ENCODE peak calls at places on chromosomes 5 and 9, in seven cellular contexts. One of them, this sample, is unnamed.

GRCh38 chr9:133063500-133064231 is 1.9 kb downstream of the CEL start:
- DNase-seq in IMR-90: no peak
- DNase-seq in uterus: no peak
- DNase-seq in NB4: no peak
- DNase-seq in prostate gland: no peak
- DNase-seq in HCT116: no peak
- DNase-seq in suprapubic skin: no peak
- DNase-seq in this sample: no peak

GRCh38 chr5:130045334-130045733 is 141.1 kb downstream of the CHSY3 start:
- DNase-seq in HCT116: no peak
- DNase-seq in IMR-90: no peak
- DNase-seq in suprapubic skin: no peak
- DNase-seq in uterus: no peak
- DNase-seq in NB4: no peak
- DNase-seq in prostate gland: no peak
- DNase-seq in this sample: no peak

GRCh38 chr5:154194348-154195329 is 4.1 kb downstream of the GALNT10 start:
- DNase-seq in prostate gland: peak
- DNase-seq in IMR-90: peak
- DNase-seq in NB4: no peak
- DNase-seq in suprapubic skin: no peak
- DNase-seq in uterus: no peak
- DNase-seq in HCT116: no peak
- DNase-seq in this sample: no peak

GRCh38 chr9:97567894-97568202 is 65.3 kb downstream of the TSTD2 start:
- DNase-seq in HCT116: no peak
- DNase-seq in prostate gland: no peak
- DNase-seq in IMR-90: no peak
- DNase-seq in NB4: no peak
- DNase-seq in uterus: no peak
- DNase-seq in suprapubic skin: no peak
- DNase-seq in this sample: no peak

GRCh38 chr5:90650767-90651166 is 92.2 kb downstream of the ADGRV1 start:
- DNase-seq in NB4: no peak
- DNase-seq in suprapubic skin: no peak
- DNase-seq in HCT116: no peak
- DNase-seq in uterus: no peak
- DNase-seq in prostate gland: no peak
- DNase-seq in IMR-90: no peak
- DNase-seq in this sample: no peak

GRCh38 chr9:83440641-83441040 is 97.6 kb downstream of the FRMD3 start:
- DNase-seq in prostate gland: no peak
- DNase-seq in uterus: no peak
- DNase-seq in HCT116: no peak
- DNase-seq in NB4: no peak
- DNase-seq in suprapubic skin: no peak
- DNase-seq in IMR-90: no peak
- DNase-seq in this sample: no peak

GRCh38 chr9:134939836-134940235 is 22.1 kb upstream of the FCN1 start:
- DNase-seq in IMR-90: no peak
- DNase-seq in suprapubic skin: no peak
- DNase-seq in NB4: no peak
- DNase-seq in prostate gland: no peak
- DNase-seq in uterus: no peak
- DNase-seq in HCT116: no peak
- DNase-seq in this sample: no peak

GRCh38 chr5:37189355-37189754 is 59.8 kb downstream of the CPLANE1 start:
- DNase-seq in HCT116: no peak
- DNase-seq in suprapubic skin: no peak
- DNase-seq in prostate gland: no peak
- DNase-seq in IMR-90: peak
- DNase-seq in NB4: no peak
- DNase-seq in uterus: no peak
- DNase-seq in this sample: no peak

GRCh38 chr5:32444946-32445758 is 612 bp upstream of the ZFR start:
- DNase-seq in IMR-90: peak
- DNase-seq in prostate gland: no peak
- DNase-seq in suprapubic skin: no peak
- DNase-seq in HCT116: no peak
- DNase-seq in uterus: no peak
- DNase-seq in NB4: no peak
- DNase-seq in this sample: no peak

GRCh38 chr9:117000196-117000723 is 313.2 kb downstream of the TRIM32 start:
- DNase-seq in NB4: no peak
- DNase-seq in HCT116: no peak
- DNase-seq in prostate gland: no peak
- DNase-seq in uterus: no peak
- DNase-seq in IMR-90: no peak
- DNase-seq in suprapubic skin: no peak
- DNase-seq in this sample: no peak

GRCh38 chr9:11023201-11023600 is 410.4 kb upstream of the PTPRD start:
- DNase-seq in IMR-90: no peak
- DNase-seq in uterus: no peak
- DNase-seq in prostate gland: no peak
- DNase-seq in HCT116: no peak
- DNase-seq in NB4: no peak
- DNase-seq in suprapubic skin: no peak
- DNase-seq in this sample: no peak

GRCh38 chr5:173920024-173920753 is 32.0 kb downstream of the CPEB4 start:
- DNase-seq in uterus: no peak
- DNase-seq in suprapubic skin: no peak
- DNase-seq in IMR-90: peak
- DNase-seq in prostate gland: no peak
- DNase-seq in NB4: peak
- DNase-seq in HCT116: no peak
- DNase-seq in this sample: no peak

GRCh38 chr5:173919443-173919842 is 31.3 kb downstream of the CPEB4 start:
- DNase-seq in NB4: no peak
- DNase-seq in suprapubic skin: no peak
- DNase-seq in HCT116: no peak
- DNase-seq in uterus: no peak
- DNase-seq in prostate gland: no peak
- DNase-seq in IMR-90: peak
- DNase-seq in this sample: no peak

GRCh38 chr5:173915310-173916005 is 27.3 kb downstream of the CPEB4 start:
- DNase-seq in NB4: no peak
- DNase-seq in prostate gland: no peak
- DNase-seq in uterus: no peak
- DNase-seq in HCT116: no peak
- DNase-seq in suprapubic skin: no peak
- DNase-seq in IMR-90: no peak
- DNase-seq in this sample: no peak

GRCh38 chr5:173916233-173916632 is 28.1 kb downstream of the CPEB4 start:
- DNase-seq in HCT116: no peak
- DNase-seq in uterus: no peak
- DNase-seq in prostate gland: no peak
- DNase-seq in IMR-90: no peak
- DNase-seq in NB4: peak
- DNase-seq in suprapubic skin: no peak
- DNase-seq in this sample: no peak

GRCh38 chr5:173917788-173918786 is 29.9 kb downstream of the CPEB4 start:
- DNase-seq in HCT116: peak
- DNase-seq in uterus: peak
- DNase-seq in prostate gland: peak
- DNase-seq in NB4: peak
- DNase-seq in suprapubic skin: no peak
- DNase-seq in IMR-90: peak
- DNase-seq in this sample: no peak
- TF ChIP-seq POLR2A in HCT116: peak
- TF ChIP-seq POLR2A in uterus: peak
- TF ChIP-seq POLR2A in prostate gland: peak
- TF ChIP-seq POLR2A in NB4: peak
- TF ChIP-seq POLR2A in suprapubic skin: no peak
- TF ChIP-seq POLR2A in IMR-90: peak
- TF ChIP-seq POLR2A in this sample: no peak

GRCh38 chr9:32431196-32431595 is 46.8 kb downstream of the ACO1 start:
- DNase-seq in NB4: no peak
- DNase-seq in HCT116: no peak
- DNase-seq in suprapubic skin: no peak
- DNase-seq in prostate gland: no peak
- DNase-seq in uterus: no peak
- DNase-seq in IMR-90: peak
- DNase-seq in this sample: no peak

GRCh38 chr9:32434892-32435291 is 50.4 kb downstream of the ACO1 start:
- DNase-seq in uterus: no peak
- DNase-seq in suprapubic skin: no peak
- DNase-seq in NB4: no peak
- DNase-seq in HCT116: no peak
- DNase-seq in IMR-90: peak
- DNase-seq in prostate gland: no peak
- DNase-seq in this sample: no peak

GRCh38 chr9:32430720-32431119 is 46.3 kb downstream of the ACO1 start:
- DNase-seq in suprapubic skin: no peak
- DNase-seq in HCT116: no peak
- DNase-seq in NB4: no peak
- DNase-seq in IMR-90: peak
- DNase-seq in prostate gland: no peak
- DNase-seq in uterus: no peak
- DNase-seq in this sample: no peak

GRCh38 chr9:32427111-32427873 is 42.8 kb downstream of the ACO1 start:
- DNase-seq in IMR-90: peak
- DNase-seq in uterus: no peak
- DNase-seq in NB4: no peak
- DNase-seq in prostate gland: no peak
- DNase-seq in suprapubic skin: no peak
- DNase-seq in HCT116: no peak
- DNase-seq in this sample: no peak

GRCh38 chr9:32431940-32432555 is 47.6 kb downstream of the ACO1 start:
- DNase-seq in suprapubic skin: no peak
- DNase-seq in IMR-90: peak
- DNase-seq in HCT116: peak
- DNase-seq in prostate gland: peak
- DNase-seq in uterus: peak
- DNase-seq in NB4: peak
- DNase-seq in this sample: no peak
- TF ChIP-seq CTCF in suprapubic skin: peak
- TF ChIP-seq CTCF in IMR-90: peak
- TF ChIP-seq CTCF in HCT116: peak
- TF ChIP-seq CTCF in prostate gland: peak
- TF ChIP-seq CTCF in uterus: peak
- TF ChIP-seq CTCF in NB4: peak
- TF ChIP-seq CTCF in this sample: no peak

DNA sequence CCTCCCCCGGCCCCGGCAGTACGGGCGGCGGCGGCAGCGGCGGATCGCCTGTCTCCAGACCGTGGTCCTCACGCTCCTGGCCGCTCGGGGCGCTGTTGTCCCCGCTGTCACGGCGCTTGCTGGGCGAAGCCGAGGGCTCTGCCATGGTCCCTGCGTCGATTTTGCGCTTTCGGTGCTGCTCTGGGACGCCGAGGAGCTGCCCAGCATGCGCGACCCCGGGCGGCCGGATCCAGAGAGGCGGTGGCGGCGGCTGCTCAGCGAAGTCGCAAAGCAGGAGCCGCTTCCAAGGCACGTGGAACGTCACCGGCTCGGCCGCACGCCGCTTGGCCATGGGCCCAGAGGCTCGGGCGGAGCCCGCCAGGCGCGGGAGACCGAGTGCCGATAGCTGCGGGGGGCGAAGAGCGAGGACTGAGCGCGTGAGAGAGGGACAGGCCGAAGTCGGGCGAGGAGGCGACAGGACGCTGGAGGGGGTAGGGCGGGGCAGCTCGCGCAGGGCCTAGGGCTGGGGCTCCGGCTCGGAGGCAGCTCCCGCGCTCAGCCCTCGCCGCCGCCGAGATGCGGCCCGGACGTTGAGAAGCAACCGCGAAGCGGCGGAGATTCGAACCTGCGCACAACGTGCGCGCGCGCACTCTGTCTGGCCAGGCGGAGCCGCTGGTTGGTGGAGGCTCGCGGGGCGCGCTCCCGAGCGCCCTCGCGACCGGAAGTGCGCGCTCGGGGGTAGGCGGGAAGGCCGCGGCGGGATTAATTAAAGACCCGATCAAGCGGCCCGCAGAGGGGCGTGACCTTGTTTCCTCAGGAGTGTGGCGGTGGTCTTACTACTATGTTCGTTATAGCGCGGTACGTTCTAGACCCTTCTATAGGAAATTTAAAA is at the start of gene C9orf40:
- DNase-seq in HCT116: peak
- DNase-seq in prostate gland: peak
- DNase-seq in suprapubic skin: peak
- DNase-seq in NB4: peak
- DNase-seq in uterus: peak
- DNase-seq in IMR-90: peak
- DNase-seq in this sample: peak
- TF ChIP-seq POLR2A in HCT116: no peak
- TF ChIP-seq POLR2A in prostate gland: peak
- TF ChIP-seq POLR2A in suprapubic skin: no peak
- TF ChIP-seq POLR2A in NB4: peak
- TF ChIP-seq POLR2A in uterus: peak
- TF ChIP-seq POLR2A in IMR-90: no peak
- TF ChIP-seq POLR2A in this sample: no peak

GRCh38 chr5:132504746-132505145 is 14.2 kb upstream of the IRF1 start:
- DNase-seq in prostate gland: peak
- DNase-seq in uterus: no peak
- DNase-seq in suprapubic skin: no peak
- DNase-seq in NB4: no peak
- DNase-seq in IMR-90: no peak
- DNase-seq in HCT116: no peak
- DNase-seq in this sample: peak

GRCh38 chr5:132510076-132510475 is 19.5 kb upstream of the IRF1 start:
- DNase-seq in IMR-90: peak
- DNase-seq in uterus: no peak
- DNase-seq in HCT116: no peak
- DNase-seq in suprapubic skin: no peak
- DNase-seq in prostate gland: no peak
- DNase-seq in NB4: no peak
- DNase-seq in this sample: no peak

GRCh38 chr5:132503244-132503643 is 12.7 kb upstream of the IRF1 start:
- DNase-seq in prostate gland: no peak
- DNase-seq in suprapubic skin: no peak
- DNase-seq in HCT116: no peak
- DNase-seq in uterus: no peak
- DNase-seq in NB4: no peak
- DNase-seq in IMR-90: no peak
- DNase-seq in this sample: no peak

GRCh38 chr5:132505641-132506040 is 15.1 kb upstream of the IRF1 start:
- DNase-seq in suprapubic skin: no peak
- DNase-seq in prostate gland: no peak
- DNase-seq in IMR-90: peak
- DNase-seq in HCT116: no peak
- DNase-seq in uterus: no peak
- DNase-seq in NB4: no peak
- DNase-seq in this sample: no peak

DNA sequence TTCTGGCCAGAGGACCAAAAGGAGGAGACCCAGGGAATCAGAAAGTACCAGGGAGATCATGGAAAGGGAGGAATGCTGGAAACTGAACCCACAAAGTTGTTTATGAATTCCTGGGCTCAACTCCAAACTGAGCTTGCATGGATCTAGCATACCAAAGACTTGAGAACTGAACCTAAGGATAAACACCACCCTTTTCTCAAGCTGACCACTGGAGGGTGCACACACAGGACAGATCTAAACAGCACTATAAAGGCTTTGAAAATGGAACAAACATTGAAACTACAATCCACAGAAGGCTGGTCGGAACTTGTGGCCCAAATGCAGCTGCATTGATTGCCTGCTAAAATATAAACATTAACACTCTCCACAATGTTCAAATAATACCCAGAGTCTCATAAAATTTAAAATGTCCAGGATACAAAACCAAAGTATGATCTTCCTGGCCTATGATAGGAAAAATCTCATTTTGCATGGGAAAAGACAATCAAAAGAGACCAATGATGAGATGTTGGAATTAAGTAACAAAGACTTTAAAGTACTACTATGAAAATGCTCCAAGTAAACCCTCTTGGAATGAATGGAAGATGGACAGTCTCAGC is 15.6 kb upstream of the IRF1 start:
- DNase-seq in HCT116: peak
- DNase-seq in suprapubic skin: no peak
- DNase-seq in prostate gland: no peak
- DNase-seq in NB4: peak
- DNase-seq in uterus: peak
- DNase-seq in IMR-90: peak
- DNase-seq in this sample: no peak
- TF ChIP-seq CTCF in HCT116: no peak
- TF ChIP-seq CTCF in suprapubic skin: no peak
- TF ChIP-seq CTCF in prostate gland: peak
- TF ChIP-seq CTCF in NB4: peak
- TF ChIP-seq CTCF in uterus: peak
- TF ChIP-seq CTCF in IMR-90: peak
- TF ChIP-seq CTCF in this sample: no peak